ENCODE peak calls at places on chromosomes 2 and 18, in nine cellular contexts. Y is HT1080; I is cardiac muscle cell; X is colonic mucosa; N is C1 segment of cervical spinal cord; L is stimulated activated effector memory CD8-positive, alpha-beta T cell treated with anti-CD3 and anti-CD28 coated beads, Interleukin-12 subunit alpha, Interleukin-12 subunit beta, amount 100 ng/mL, for 72 hours; H is HFF-Myc; D is MV-4-11; B is globus pallidus. R is an unnamed sample.

GRCh38 chr18:61984293-61984692 is 91.5 kb upstream of the RNF152 start:
- DNase-seq in B (no peak), H (no peak), N (no peak), Y (no peak), L (no peak), D (no peak), X (no peak), I (peak), R (no peak)

GRCh38 chr2:53787255-53787910 is 539 bp downstream of the ERLEC1 start:
- DNase-seq in D (peak), I (peak), X (no peak), Y (peak), N (no peak), B (no peak), H (no peak), L (no peak), R (peak)

GRCh38 chr2:26710174-26710573 is 17.7 kb downstream of the KCNK3 start:
- DNase-seq in B (no peak), X (no peak), H (no peak), Y (no peak), N (no peak), I (no peak), L (no peak), D (no peak), R (no peak)

GRCh38 chr18:12307251-12307736 is 747 bp upstream of the TUBB6 start:
- DNase-seq in L (no peak), X (peak), Y (no peak), H (no peak), B (no peak), D (peak), I (peak), N (no peak), R (peak)

GRCh38 chr2:159714586-159714930 is 2.3 kb downstream of the MARCHF7 start:
- DNase-seq in L (no peak), N (no peak), D (peak), Y (no peak), I (no peak), X (no peak), H (no peak), B (no peak), R (no peak)

GRCh38 chr18:9048808-9049494 is 53.5 kb upstream of the NDUFV2 start:
- DNase-seq in L (no peak), B (no peak), D (peak), H (no peak), Y (peak), I (no peak), N (no peak), X (no peak), R (no peak)

GRCh38 chr2:21256006-21256405 is 132.2 kb downstream of the TDRD15 start:
- DNase-seq in N (peak), H (no peak), X (peak), L (no peak), B (peak), I (peak), Y (peak), D (peak), R (no peak)

GRCh38 chr2:42048318-42049251 is 764 bp downstream of the PKDCC start:
- DNase-seq in I (peak), X (peak), Y (no peak), D (no peak), H (no peak), N (no peak), L (no peak), B (no peak), R (peak)

GRCh38 chr2:233976690-233977294 is 59.6 kb downstream of the TRPM8 start:
- DNase-seq in B (peak), L (no peak), X (no peak), D (peak), H (peak), Y (peak), N (no peak), I (peak), R (peak)

GRCh38 chr2:236872971-236873370 is 212.7 kb upstream of the COPS8 start:
- DNase-seq in X (peak), I (no peak), D (no peak), N (no peak), B (no peak), H (no peak), L (peak), Y (no peak), R (no peak)

GRCh38 chr2:70069049-70069448 is 18.2 kb upstream of the PCBP1 start:
- DNase-seq in X (peak), Y (no peak), L (peak), D (no peak), N (no peak), H (no peak), I (no peak), B (no peak), R (peak)

GRCh38 chr2:110115291-110116032 is at the start of gene MALL:
- DNase-seq in B (no peak), X (peak), D (no peak), Y (no peak), N (no peak), I (no peak), L (no peak), H (no peak), R (peak)

GRCh38 chr2:10448646-10449480 is 736 bp upstream of the ODC1 start:
- DNase-seq in I (no peak), Y (peak), B (peak), L (peak), N (no peak), D (peak), X (peak), H (peak), R (peak)

GRCh38 chr18:36595818-36596215 is 233.0 kb downstream of the TPGS2 start:
- DNase-seq in Y (no peak), N (no peak), B (no peak), L (no peak), H (no peak), I (no peak), D (no peak), X (no peak), R (no peak)

GRCh38 chr2:221767106-221767878 is 195.2 kb upstream of the EPHA4 start:
- DNase-seq in X (no peak), H (no peak), D (no peak), B (no peak), L (no peak), N (no peak), I (peak), Y (peak), R (peak)

GRCh38 chr18:2112435-2113045 is 458.8 kb downstream of the METTL4 start:
- DNase-seq in Y (peak), X (no peak), H (no peak), I (no peak), B (no peak), N (no peak), D (no peak), L (no peak), R (no peak)

GRCh38 chr18:41312241-41312590 is 642.8 kb upstream of the PIK3C3 start:
- DNase-seq in N (no peak), H (no peak), B (no peak), L (no peak), X (no peak), Y (no peak), I (no peak), D (no peak), R (no peak)

GRCh38 chr2:128511731-128512663 is 193.3 kb upstream of the HS6ST1 start:
- DNase-seq in L (no peak), I (no peak), B (no peak), Y (no peak), D (no peak), H (no peak), N (no peak), X (no peak), R (no peak)

GRCh38 chr2:96159084-96159830 is 14.0 kb upstream of the DUSP2 start:
- DNase-seq in H (no peak), D (no peak), B (no peak), Y (no peak), L (no peak), X (no peak), N (no peak), I (no peak), R (no peak)

GRCh38 chr2:159497256-159497655 is 119.1 kb downstream of the BAZ2B start:
- DNase-seq in Y (peak), I (peak), B (no peak), H (peak), X (peak), L (no peak), D (peak), N (no peak), R (peak)

GRCh38 chr2:214019229-214019972 is 391.5 kb upstream of the VWC2L start:
- DNase-seq in X (no peak), I (peak), D (peak), H (peak), N (no peak), Y (peak), B (no peak), L (no peak), R (peak)

R was measured in fibroblast of lung.